ENCODE peak calls at places on chromosomes 3 and 15, in nine cellular contexts. One of them, this sample, is unnamed.
A peak's percentile ranks its signal among the peaks of the same experiment; 100 is the strongest.

GRCh38 chr3:137199678-137200077 is 241.9 kb downstream of the IL20RB start:
- DNase-seq in lower leg skin: no peak
- DNase-seq in A549: no peak
- DNase-seq in stomach: no peak
- DNase-seq in endothelial cell of umbilical vein: no peak
- DNase-seq in IMR-90: no peak
- DNase-seq in prostate gland: no peak
- DNase-seq in heart left ventricle: no peak
- DNase-seq in adrenal gland: no peak
- DNase-seq in this sample: no peak

GRCh38 chr3:194084284-194084683 is 51.7 kb upstream of the HES1 start:
- DNase-seq in stomach: no peak
- DNase-seq in endothelial cell of umbilical vein: no peak
- DNase-seq in IMR-90: no peak
- DNase-seq in A549: no peak
- DNase-seq in heart left ventricle: no peak
- DNase-seq in lower leg skin: peak; percentile 56
- DNase-seq in adrenal gland: no peak
- DNase-seq in prostate gland: no peak
- DNase-seq in this sample: no peak

GRCh38 chr3:23455084-23455483 is 252.0 kb downstream of the UBE2E2 start:
- DNase-seq in A549: no peak
- DNase-seq in endothelial cell of umbilical vein: no peak
- DNase-seq in IMR-90: peak; percentile 89
- DNase-seq in adrenal gland: no peak
- DNase-seq in stomach: no peak
- DNase-seq in heart left ventricle: no peak
- DNase-seq in lower leg skin: no peak
- DNase-seq in prostate gland: no peak
- DNase-seq in this sample: no peak

GRCh38 chr15:89502867-89503595 is 6.6 kb upstream of the RHCG start:
- DNase-seq in IMR-90: no peak
- DNase-seq in A549: no peak
- DNase-seq in endothelial cell of umbilical vein: no peak
- DNase-seq in heart left ventricle: no peak
- DNase-seq in adrenal gland: no peak
- DNase-seq in prostate gland: no peak
- DNase-seq in lower leg skin: peak; percentile 86
- DNase-seq in stomach: no peak
- DNase-seq in this sample: no peak

GRCh38 chr3:184524981-184525336 is 36.6 kb upstream of the EPHB3 start:
- DNase-seq in stomach: no peak
- DNase-seq in A549: no peak
- DNase-seq in lower leg skin: no peak
- DNase-seq in adrenal gland: no peak
- DNase-seq in IMR-90: no peak
- DNase-seq in endothelial cell of umbilical vein: no peak
- DNase-seq in prostate gland: no peak
- DNase-seq in heart left ventricle: peak; percentile 58
- DNase-seq in this sample: no peak

GRCh38 chr15:94542391-94542790 is 311.0 kb downstream of the MCTP2 start:
- DNase-seq in heart left ventricle: no peak
- DNase-seq in stomach: no peak
- DNase-seq in adrenal gland: no peak
- DNase-seq in A549: no peak
- DNase-seq in lower leg skin: no peak
- DNase-seq in endothelial cell of umbilical vein: no peak
- DNase-seq in IMR-90: no peak
- DNase-seq in prostate gland: no peak
- DNase-seq in this sample: no peak

GRCh38 chr3:25084016-25084415 is 344.0 kb upstream of the RARB start:
- DNase-seq in endothelial cell of umbilical vein: no peak
- DNase-seq in A549: no peak
- DNase-seq in lower leg skin: no peak
- DNase-seq in IMR-90: no peak
- DNase-seq in adrenal gland: no peak
- DNase-seq in heart left ventricle: no peak
- DNase-seq in stomach: no peak
- DNase-seq in prostate gland: no peak
- DNase-seq in this sample: no peak

GRCh38 chr3:146513386-146514051 is 30.9 kb downstream of the PLSCR1 start:
- DNase-seq in stomach: no peak
- DNase-seq in endothelial cell of umbilical vein: no peak
- DNase-seq in heart left ventricle: no peak
- DNase-seq in A549: no peak
- DNase-seq in lower leg skin: no peak
- DNase-seq in adrenal gland: no peak
- DNase-seq in prostate gland: no peak
- DNase-seq in IMR-90: peak; percentile 16
- DNase-seq in this sample: no peak

GRCh38 chr15:49675051-49675450 is 54.2 kb downstream of the DTWD1 start:
- DNase-seq in heart left ventricle: no peak
- DNase-seq in lower leg skin: no peak
- DNase-seq in stomach: no peak
- DNase-seq in adrenal gland: no peak
- DNase-seq in prostate gland: no peak
- DNase-seq in endothelial cell of umbilical vein: peak; percentile 5
- DNase-seq in IMR-90: peak; percentile 87
- DNase-seq in A549: peak; percentile 18
- DNase-seq in this sample: no peak

GRCh38 chr3:111768571-111769100 is 90.4 kb upstream of the PHLDB2 start:
- DNase-seq in lower leg skin: no peak
- DNase-seq in IMR-90: peak; percentile 91
- DNase-seq in prostate gland: no peak
- DNase-seq in adrenal gland: no peak
- DNase-seq in heart left ventricle: no peak
- DNase-seq in endothelial cell of umbilical vein: peak; percentile 84
- DNase-seq in stomach: peak; percentile 34
- DNase-seq in A549: peak; percentile 22
- DNase-seq in this sample: no peak

GRCh38 chr15:29449136-29449535 is 179.5 kb upstream of the NSMCE3 start:
- DNase-seq in lower leg skin: peak; percentile 52
- DNase-seq in stomach: no peak
- DNase-seq in prostate gland: no peak
- DNase-seq in A549: no peak
- DNase-seq in adrenal gland: no peak
- DNase-seq in IMR-90: no peak
- DNase-seq in endothelial cell of umbilical vein: no peak
- DNase-seq in heart left ventricle: no peak
- DNase-seq in this sample: no peak

GRCh38 chr3:118501152-118501551 is 533.5 kb downstream of the IGSF11 start:
- DNase-seq in endothelial cell of umbilical vein: peak; percentile 18
- DNase-seq in lower leg skin: no peak
- DNase-seq in stomach: peak; percentile 39
- DNase-seq in heart left ventricle: peak; percentile 19
- DNase-seq in prostate gland: peak; percentile 16
- DNase-seq in A549: peak; percentile 3
- DNase-seq in adrenal gland: peak; percentile 83
- DNase-seq in IMR-90: no peak
- DNase-seq in this sample: peak; percentile 5

GRCh38 chr3:123610331-123610730 is 25.5 kb upstream of the HACD2 start:
- DNase-seq in lower leg skin: no peak
- DNase-seq in prostate gland: no peak
- DNase-seq in endothelial cell of umbilical vein: no peak
- DNase-seq in A549: no peak
- DNase-seq in heart left ventricle: no peak
- DNase-seq in adrenal gland: no peak
- DNase-seq in IMR-90: no peak
- DNase-seq in stomach: no peak
- DNase-seq in this sample: no peak

GRCh38 chr3:53184701-53185100 is 23.7 kb downstream of the PRKCD start:
- DNase-seq in IMR-90: no peak
- DNase-seq in prostate gland: no peak
- DNase-seq in adrenal gland: no peak
- DNase-seq in heart left ventricle: no peak
- DNase-seq in lower leg skin: no peak
- DNase-seq in endothelial cell of umbilical vein: no peak
- DNase-seq in stomach: no peak
- DNase-seq in A549: no peak
- DNase-seq in this sample: no peak
- TF ChIP-seq POLR2A in IMR-90: no peak
- TF ChIP-seq POLR2A in prostate gland: no peak
- TF ChIP-seq POLR2A in adrenal gland: no peak
- TF ChIP-seq POLR2A in heart left ventricle: no peak
- TF ChIP-seq POLR2A in lower leg skin: no peak
- TF ChIP-seq POLR2A in endothelial cell of umbilical vein: no peak
- TF ChIP-seq POLR2A in stomach: no peak
- TF ChIP-seq POLR2A in A549: no peak
- TF ChIP-seq POLR2A in this sample: no peak

DNA sequence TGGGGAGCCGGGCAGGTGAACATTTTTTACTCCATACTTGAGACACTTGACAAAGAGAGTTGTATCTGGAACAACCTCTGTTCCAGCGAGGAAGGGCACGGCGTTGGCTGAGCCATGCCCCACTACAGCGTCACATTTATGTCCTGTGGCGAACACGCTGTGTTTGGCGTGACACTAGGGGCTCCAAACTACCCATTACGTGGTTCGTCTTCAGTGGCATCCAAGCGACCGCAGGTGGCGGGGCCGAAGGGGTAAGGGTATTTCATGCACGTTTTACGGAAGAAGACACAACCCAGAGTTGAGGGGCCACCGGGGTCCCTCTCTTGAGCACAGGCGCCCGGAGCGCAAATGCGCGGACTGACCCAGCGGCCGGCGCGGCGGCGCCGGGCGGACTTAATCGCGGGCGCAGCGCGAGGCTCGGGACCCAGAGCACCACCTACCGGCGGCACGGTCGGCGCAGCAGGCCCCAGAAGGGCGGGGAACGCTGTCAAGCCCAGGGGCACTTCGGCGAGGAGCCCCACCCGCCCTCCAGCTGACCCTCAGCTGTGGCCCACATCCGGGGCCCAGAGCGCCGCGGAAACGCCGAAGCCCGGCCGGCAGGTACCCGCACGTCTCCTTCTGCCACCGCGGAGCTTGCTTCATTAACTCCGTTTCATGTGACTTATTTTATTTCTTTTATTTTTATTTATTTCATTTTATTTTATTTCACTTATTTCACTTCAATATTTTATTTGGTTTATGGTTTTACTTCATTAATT is 36.4 kb upstream of the TRIM71 start:
- DNase-seq in stomach: peak; percentile 79
- DNase-seq in adrenal gland: peak; percentile 53
- DNase-seq in IMR-90: peak; percentile 68
- DNase-seq in heart left ventricle: peak; percentile 72
- DNase-seq in endothelial cell of umbilical vein: peak; percentile 80
- DNase-seq in lower leg skin: peak; percentile 90
- DNase-seq in A549: peak; percentile 73
- DNase-seq in prostate gland: peak; percentile 55
- DNase-seq in this sample: peak; percentile 89
- TF ChIP-seq POLR2A in stomach: no peak
- TF ChIP-seq POLR2A in adrenal gland: no peak
- TF ChIP-seq POLR2A in IMR-90: no peak
- TF ChIP-seq POLR2A in heart left ventricle: no peak
- TF ChIP-seq POLR2A in endothelial cell of umbilical vein: no peak
- TF ChIP-seq POLR2A in lower leg skin: no peak
- TF ChIP-seq POLR2A in A549: no peak
- TF ChIP-seq POLR2A in prostate gland: no peak
- TF ChIP-seq POLR2A in this sample: no peak

DNA sequence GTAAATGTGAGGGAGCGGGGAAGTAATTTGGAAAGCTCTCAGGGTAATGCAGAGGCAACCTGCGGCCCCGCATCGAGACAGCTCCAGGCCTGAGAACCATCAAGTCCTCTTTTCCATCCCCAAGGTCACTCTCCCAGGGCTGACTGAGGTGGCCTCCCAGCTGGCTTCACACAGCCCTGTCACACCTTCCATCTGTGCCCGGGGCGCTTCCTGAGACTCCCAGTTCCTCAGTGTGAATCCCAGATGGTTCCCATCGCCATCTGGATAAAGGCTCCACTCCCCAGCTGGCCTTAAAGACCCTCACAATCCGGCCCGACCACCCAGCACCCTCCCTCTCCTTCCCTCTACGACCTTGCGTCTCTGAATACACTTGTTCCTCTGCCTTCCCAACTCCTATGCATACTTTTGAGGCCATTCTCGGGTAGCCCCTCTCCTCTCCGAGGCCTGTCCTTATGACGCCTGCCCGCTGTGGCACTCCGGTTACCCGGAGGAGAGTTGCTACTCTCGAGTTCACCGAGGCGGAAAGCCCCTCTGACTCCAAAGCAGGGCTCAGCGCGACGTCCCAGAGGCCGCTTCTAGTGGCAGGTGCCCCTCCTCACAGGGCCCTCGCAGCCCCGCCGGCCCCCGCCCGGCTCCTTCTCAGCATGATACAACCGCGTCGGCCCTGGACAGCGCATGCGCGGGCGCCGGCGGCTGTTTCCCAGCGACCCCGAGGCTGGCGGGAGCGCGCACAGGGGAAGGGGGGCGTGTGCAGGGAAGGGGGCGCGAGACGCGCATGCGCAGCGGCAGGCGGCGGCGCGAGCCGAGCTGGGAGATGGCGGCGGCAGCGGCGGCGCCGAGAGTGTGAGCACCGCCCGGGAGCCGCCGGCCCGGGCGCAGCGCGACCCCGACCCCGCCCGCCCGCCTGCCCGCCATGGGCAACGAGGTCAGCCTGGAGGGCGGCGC is at the start of gene BSN:
- DNase-seq in endothelial cell of umbilical vein: peak; percentile 92
- DNase-seq in stomach: peak; percentile 88
- DNase-seq in prostate gland: peak; percentile 85
- DNase-seq in heart left ventricle: peak; percentile 93
- DNase-seq in IMR-90: peak; percentile 82
- DNase-seq in lower leg skin: peak; percentile 95
- DNase-seq in adrenal gland: peak; percentile 91
- DNase-seq in A549: peak; percentile 82
- DNase-seq in this sample: peak; percentile 95
- TF ChIP-seq POLR2A in endothelial cell of umbilical vein: no peak
- TF ChIP-seq POLR2A in stomach: no peak
- TF ChIP-seq POLR2A in prostate gland: peak; percentile 32
- TF ChIP-seq POLR2A in heart left ventricle: peak; percentile 54
- TF ChIP-seq POLR2A in IMR-90: no peak
- TF ChIP-seq POLR2A in lower leg skin: no peak
- TF ChIP-seq POLR2A in adrenal gland: no peak
- TF ChIP-seq POLR2A in A549: peak; percentile 32
- TF ChIP-seq POLR2A in this sample: no peak

GRCh38 chr15:78007211-78007956 is 70.1 kb downstream of the TBC1D2B start:
- DNase-seq in heart left ventricle: no peak
- DNase-seq in A549: no peak
- DNase-seq in IMR-90: no peak
- DNase-seq in adrenal gland: no peak
- DNase-seq in lower leg skin: peak; percentile 57
- DNase-seq in prostate gland: no peak
- DNase-seq in endothelial cell of umbilical vein: no peak
- DNase-seq in stomach: no peak
- DNase-seq in this sample: no peak

GRCh38 chr15:78010112-78010511 is 67.4 kb downstream of the TBC1D2B start:
- DNase-seq in endothelial cell of umbilical vein: no peak
- DNase-seq in lower leg skin: peak; percentile 23
- DNase-seq in stomach: no peak
- DNase-seq in IMR-90: no peak
- DNase-seq in prostate gland: no peak
- DNase-seq in heart left ventricle: no peak
- DNase-seq in A549: no peak
- DNase-seq in adrenal gland: no peak
- DNase-seq in this sample: no peak

GRCh38 chr15:78007965-78008886 is 69.3 kb downstream of the TBC1D2B start:
- DNase-seq in heart left ventricle: peak; percentile 57
- DNase-seq in IMR-90: peak; percentile 87
- DNase-seq in lower leg skin: peak; percentile 88
- DNase-seq in A549: no peak
- DNase-seq in prostate gland: peak; percentile 63
- DNase-seq in endothelial cell of umbilical vein: no peak
- DNase-seq in adrenal gland: peak; percentile 94
- DNase-seq in stomach: peak; percentile 92
- DNase-seq in this sample: no peak

GRCh38 chr15:78016860-78017259 is 60.7 kb downstream of the TBC1D2B start:
- DNase-seq in lower leg skin: peak; percentile 58
- DNase-seq in adrenal gland: peak; percentile 42
- DNase-seq in IMR-90: no peak
- DNase-seq in heart left ventricle: no peak
- DNase-seq in stomach: peak; percentile 65
- DNase-seq in endothelial cell of umbilical vein: no peak
- DNase-seq in A549: no peak
- DNase-seq in prostate gland: no peak
- DNase-seq in this sample: no peak

GRCh38 chr15:78012643-78013077 is 64.9 kb downstream of the TBC1D2B start:
- DNase-seq in lower leg skin: peak; percentile 82
- DNase-seq in prostate gland: peak; percentile 93
- DNase-seq in endothelial cell of umbilical vein: no peak
- DNase-seq in IMR-90: no peak
- DNase-seq in stomach: peak; percentile 90
- DNase-seq in A549: no peak
- DNase-seq in heart left ventricle: no peak
- DNase-seq in adrenal gland: peak; percentile 63
- DNase-seq in this sample: no peak
- TF ChIP-seq POLR2A in lower leg skin: no peak
- TF ChIP-seq POLR2A in prostate gland: peak; percentile 24
- TF ChIP-seq POLR2A in endothelial cell of umbilical vein: no peak
- TF ChIP-seq POLR2A in IMR-90: no peak
- TF ChIP-seq POLR2A in stomach: no peak
- TF ChIP-seq POLR2A in A549: no peak
- TF ChIP-seq POLR2A in heart left ventricle: no peak
- TF ChIP-seq POLR2A in adrenal gland: no peak
- TF ChIP-seq POLR2A in this sample: no peak